ENCODE peak calls at places on chromosomes 5 and 9, in six cellular contexts. Z is WERI-Rb-1, K is upper lobe of right lung, N is body of pancreas, C is astrocyte of the spinal cord, F is uterus. L is an unnamed sample.

GRCh38 chr5:14663734-14664269 is 716 bp upstream of the OTULIN start:
- DNase-seq in N (no peak), F (no peak), Z (peak), K (peak), C (no peak), L (peak)

GRCh38 chr9:5586391-5586802 is 42.5 kb upstream of the RIC1 start:
- DNase-seq in Z (no peak), C (peak), F (no peak), K (no peak), N (no peak), L (no peak)

GRCh38 chr5:179266291-179267070 is 78.8 kb downstream of the ADAMTS2 start:
- DNase-seq in C (no peak), Z (no peak), K (peak), F (peak), N (no peak), L (peak)

GRCh38 chr5:27026791-27027190 is 11.6 kb downstream of the CDH9 start:
- DNase-seq in K (no peak), Z (no peak), C (no peak), N (no peak), F (no peak), L (no peak)

GRCh38 chr5:143569722-143570567 is 166.5 kb upstream of the NR3C1 start:
- DNase-seq in Z (no peak), N (no peak), C (no peak), F (no peak), K (no peak), L (no peak)

GRCh38 chr5:124742983-124743533 is 3.4 kb downstream of the ZNF608 start:
- DNase-seq in F (peak), C (peak), N (peak), Z (peak), K (no peak), L (no peak)

GRCh38 chr9:115211413-115212204 is 93.7 kb upstream of the TNC start:
- DNase-seq in K (no peak), C (peak), Z (no peak), F (no peak), N (no peak), L (no peak)

GRCh38 chr5:56075361-56075760 is 80.6 kb upstream of the IL6ST start:
- DNase-seq in C (peak), F (peak), N (peak), Z (no peak), K (no peak), L (no peak)

GRCh38 chr5:37774912-37775483 is 64.8 kb downstream of the GDNF start:
- DNase-seq in K (no peak), F (no peak), Z (peak), C (no peak), N (no peak), L (peak)

GRCh38 chr9:124183772-124184171 is 74.0 kb upstream of the NEK6 start:
- DNase-seq in C (no peak), F (no peak), Z (no peak), N (no peak), K (no peak), L (no peak)

GRCh38 chr5:129664336-129664937 is 83.5 kb upstream of the MINAR2 start:
- DNase-seq in K (no peak), N (peak), F (peak), C (peak), Z (peak), L (peak)

DNA sequence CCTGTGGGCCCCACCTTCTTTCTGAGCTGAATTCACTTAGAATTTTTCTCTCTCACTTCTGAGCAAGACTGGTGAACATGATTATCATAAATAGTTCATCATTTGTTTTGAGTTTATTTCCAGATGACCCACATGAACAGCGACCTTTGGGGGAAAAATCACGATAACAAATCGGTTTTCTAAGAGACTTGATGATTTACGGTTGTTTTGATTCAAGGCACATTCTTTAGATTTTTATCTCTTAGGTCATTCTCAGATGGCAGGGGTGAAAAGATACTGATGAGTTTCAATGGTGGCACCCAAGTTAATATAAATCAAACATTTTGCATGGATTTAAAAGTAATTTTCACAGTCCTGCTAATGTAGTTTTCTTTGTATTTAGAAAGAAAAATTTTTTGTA is 95.1 kb downstream of the DMXL1 start:
- DNase-seq in K (no peak), C (no peak), Z (no peak), N (no peak), F (no peak), L (no peak)
- TF ChIP-seq CTCF in K (no peak), C (no peak), Z (no peak), N (no peak), F (no peak), L (no peak)

GRCh38 chr5:74631088-74631960 is 9.2 kb downstream of the ENC1 start:
- DNase-seq in Z (no peak), K (no peak), F (no peak), C (peak), N (no peak), L (no peak)
- H3K4me3 ChIP-seq in Z (no peak), K (peak), F (no peak), C (no peak), N (no peak), L (no peak)

GRCh38 chr5:41347569-41347968 is 134.2 kb upstream of the C6 start:
- DNase-seq in F (no peak), C (no peak), N (no peak), Z (no peak), K (no peak), L (no peak)
- TF ChIP-seq CTCF in F (no peak), C (no peak), N (no peak), Z (no peak), K (no peak), L (no peak)

GRCh38 chr9:136742640-136743391 is at the start of gene LCN10:
- DNase-seq in N (peak), C (no peak), F (no peak), Z (peak), K (no peak), L (no peak)

GRCh38 chr9:136741885-136742568 is 713 bp downstream of the LCN10 start:
- DNase-seq in K (no peak), C (no peak), Z (no peak), N (peak), F (peak), L (no peak)

GRCh38 chr9:136740491-136740890 is 2.2 kb downstream of the LCN10 start:
- DNase-seq in Z (no peak), F (no peak), C (no peak), N (no peak), K (no peak), L (no peak)

GRCh38 chr9:136740069-136740468 is 2.7 kb downstream of the LCN10 start:
- DNase-seq in C (no peak), K (no peak), N (no peak), F (no peak), Z (no peak), L (no peak)

DNA sequence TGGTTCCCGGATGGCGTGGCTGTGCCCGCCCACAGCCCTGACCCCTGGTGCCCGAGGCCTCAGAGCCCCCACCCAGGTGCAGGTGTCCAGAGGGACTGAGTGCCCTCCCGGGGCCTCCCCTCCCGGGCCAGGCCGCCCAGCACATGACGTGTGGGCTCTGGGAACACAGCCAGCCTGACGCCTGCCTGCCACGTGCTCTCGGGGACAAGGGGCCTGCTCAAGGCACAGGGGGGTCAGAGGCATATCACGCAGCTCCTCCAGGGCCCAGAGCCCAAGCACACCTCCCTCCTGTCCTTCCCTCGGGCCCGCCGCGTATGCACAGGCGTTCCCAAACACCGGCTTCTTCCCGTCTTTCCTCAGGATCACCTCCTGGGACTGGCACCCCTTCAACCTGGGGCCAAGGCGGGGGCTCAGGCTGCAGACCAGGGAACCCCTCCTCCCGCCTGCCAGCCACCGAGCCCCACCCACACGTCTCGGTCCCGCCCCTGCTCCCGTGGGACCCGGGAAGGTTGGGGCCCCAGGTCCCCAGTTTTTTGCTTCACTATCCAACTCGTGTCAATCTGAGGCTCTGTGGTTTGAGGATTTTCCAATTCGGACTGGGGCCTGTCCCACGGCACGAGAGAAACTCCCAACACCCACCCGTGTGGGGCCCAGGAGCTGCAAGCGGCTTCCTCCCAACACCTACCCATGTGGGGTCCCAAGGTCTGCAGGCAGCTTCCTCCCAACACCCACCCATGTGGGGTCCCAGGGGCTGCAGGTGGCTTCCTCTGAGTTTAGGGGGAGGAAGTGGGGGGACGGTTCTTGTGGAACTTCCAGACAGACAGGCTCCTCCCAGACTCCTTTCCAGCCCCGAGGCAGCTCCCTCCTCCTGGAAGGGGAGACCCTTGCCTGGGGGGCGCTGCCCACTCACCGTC is 1.5 kb downstream of the LCN10 start:
- DNase-seq in N (peak), K (no peak), Z (no peak), C (no peak), F (no peak), L (no peak)
- H3K4me3 ChIP-seq in N (no peak), K (peak), Z (no peak), C (no peak), F (no peak), L (no peak)

L was measured in BE2C.